ENCODE peak calls at places on chromosomes 16 and 17, in six cellular contexts. Q, Y, J, W, V and A are unnamed samples.

GRCh38 chr17:21042434-21043295 is at the start of gene USP22:
- DNase-seq in Q (no peak), Y (peak), J (peak), W (no peak), V (no peak), A (no peak)

GRCh38 chr16:70364399-70364798 is 17.7 kb downstream of the DDX19A start:
- DNase-seq in Q (no peak), Y (no peak), J (no peak), W (no peak), V (no peak), A (no peak)

GRCh38 chr17:82592751-82593589 is 55.3 kb downstream of the WDR45B start:
- DNase-seq in Q (peak), Y (peak), J (peak), W (peak), V (peak), A (peak)

GRCh38 chr16:70646260-70647241 is at the start of gene IL34:
- DNase-seq in Q (no peak), Y (no peak), J (no peak), W (peak), V (no peak), A (no peak)

GRCh38 chr17:35372846-35373531 is 432 bp downstream of the SLFN11 start:
- DNase-seq in Q (peak), Y (peak), J (peak), W (no peak), V (no peak), A (no peak)

GRCh38 chr16:9050102-9050830 is 41.2 kb upstream of the HAPSTR1 start:
- DNase-seq in Q (no peak), Y (no peak), J (no peak), W (peak), V (peak), A (no peak)

GRCh38 chr16:72442381-72443158 is 270.6 kb upstream of the PMFBP1 start:
- DNase-seq in Q (no peak), Y (no peak), J (no peak), W (peak), V (no peak), A (no peak)

GRCh38 chr17:78672880-78673371 is 95.7 kb upstream of the DNAH17 start:
- DNase-seq in Q (no peak), Y (no peak), J (no peak), W (no peak), V (no peak), A (no peak)

GRCh38 chr17:65078441-65079160 is 22.1 kb upstream of the GNA13 start:
- DNase-seq in Q (no peak), Y (no peak), J (no peak), W (peak), V (no peak), A (no peak)

GRCh38 chr16:30355954-30356308 is 823 bp upstream of the CD2BP2 start:
- DNase-seq in Q (no peak), Y (no peak), J (no peak), W (no peak), V (no peak), A (no peak)

GRCh38 chr17:73349138-73349537 is 37.3 kb upstream of the CDC42EP4 start:
- DNase-seq in Q (no peak), Y (no peak), J (no peak), W (no peak), V (no peak), A (no peak)

GRCh38 chr16:75621170-75621477 is 2.0 kb downstream of the ADAT1 start:
- DNase-seq in Q (no peak), Y (no peak), J (no peak), W (peak), V (peak), A (no peak)

GRCh38 chr16:20987049-20987448 is 86.5 kb downstream of the LYRM1 start:
- DNase-seq in Q (no peak), Y (no peak), J (no peak), W (no peak), V (no peak), A (no peak)

GRCh38 chr16:30525844-30526136 is 576 bp downstream of the ZNF768 start:
- DNase-seq in Q (no peak), Y (no peak), J (no peak), W (no peak), V (no peak), A (no peak)

GRCh38 chr16:71431176-71431575 is 10.7 kb downstream of the TLE7 start:
- DNase-seq in Q (no peak), Y (no peak), J (no peak), W (no peak), V (no peak), A (no peak)

GRCh38 chr16:68283346-68283745 is 19.0 kb downstream of the SLC7A6 start:
- DNase-seq in Q (no peak), Y (no peak), J (no peak), W (no peak), V (no peak), A (no peak)

GRCh38 chr16:4005281-4005680 is 111.0 kb downstream of the ADCY9 start:
- DNase-seq in Q (no peak), Y (no peak), J (no peak), W (no peak), V (no peak), A (no peak)

GRCh38 chr17:82380860-82381702 is 9.5 kb downstream of the UTS2R start:
- DNase-seq in Q (no peak), Y (no peak), J (no peak), W (no peak), V (no peak), A (no peak)

GRCh38 chr17:63740464-63741181 is 976 bp downstream of the STRADA start:
- DNase-seq in Q (no peak), Y (no peak), J (peak), W (peak), V (peak), A (no peak)

GRCh38 chr16:14303654-14304394 is 232.7 kb downstream of the MRTFB start:
- DNase-seq in Q (no peak), Y (no peak), J (peak), W (no peak), V (no peak), A (no peak)

GRCh38 chr17:47239663-47240374 is 13.8 kb upstream of the ITGB3 start:
- DNase-seq in Q (peak), Y (peak), J (peak), W (peak), V (peak), A (peak)

GRCh38 chr16:2531696-2532493 is 687 bp upstream of the CEMP1 start:
- DNase-seq in Q (peak), Y (peak), J (peak), W (peak), V (peak), A (peak)
- TF ChIP-seq CTCF in Q (no peak), Y (no peak), J (no peak), W (no peak), V (no peak), A (no peak)

GRCh38 chr17:19948100-19948943 is 29.3 kb downstream of the AKAP10 start:
- DNase-seq in Q (no peak), Y (no peak), J (no peak), W (peak), V (no peak), A (no peak)
- TF ChIP-seq CTCF in Q (peak), Y (no peak), J (no peak), W (no peak), V (no peak), A (no peak)

DNA sequence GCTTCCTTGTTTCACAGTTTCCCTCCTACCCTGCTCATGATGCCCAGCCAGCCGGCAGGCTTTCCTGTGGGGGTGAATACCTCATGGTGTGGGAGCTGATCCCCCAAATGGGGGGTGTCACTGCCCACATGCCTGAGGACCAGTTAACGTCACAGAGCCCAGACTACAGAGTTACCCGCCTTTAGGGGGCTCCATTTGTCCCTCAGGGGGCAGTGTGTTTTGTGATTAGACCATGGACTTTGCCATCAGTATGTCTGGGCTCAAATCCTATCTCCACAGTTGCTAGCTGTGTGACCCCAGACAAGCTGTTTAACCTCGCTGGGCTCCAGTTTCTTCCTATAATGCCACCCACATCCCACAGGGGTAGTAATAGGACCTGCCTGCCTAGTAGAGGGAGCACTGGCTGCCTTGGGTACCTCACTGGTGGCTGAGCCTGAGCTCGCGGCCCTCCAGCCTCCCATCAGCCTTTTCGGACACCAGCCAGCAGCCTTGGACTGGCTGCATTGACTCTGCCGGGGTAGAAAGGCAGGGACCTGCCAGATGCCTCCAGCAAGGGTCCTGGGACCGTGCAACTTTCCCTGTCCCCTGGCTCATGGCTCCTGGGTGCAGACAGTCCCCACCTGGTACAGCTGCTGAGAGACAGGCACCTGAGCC is 87.5 kb upstream of the GSE1 start:
- DNase-seq in Q (no peak), Y (no peak), J (no peak), W (no peak), V (no peak), A (no peak)
- TF ChIP-seq CTCF in Q (no peak), Y (no peak), J (no peak), W (no peak), V (no peak), A (no peak)

GRCh38 chr17:39704821-39705551 is 5.1 kb downstream of the ERBB2 start:
- DNase-seq in Q (no peak), Y (no peak), J (no peak), W (peak), V (no peak), A (no peak)
- TF ChIP-seq CTCF in Q (peak), Y (no peak), J (peak), W (peak), V (no peak), A (no peak)

GRCh38 chr16:15888072-15888976 is at the start of gene CEP20:
- DNase-seq in Q (peak), Y (peak), J (peak), W (peak), V (peak), A (peak)
- TF ChIP-seq CTCF in Q (peak), Y (peak), J (no peak), W (no peak), V (no peak), A (no peak)

DNA sequence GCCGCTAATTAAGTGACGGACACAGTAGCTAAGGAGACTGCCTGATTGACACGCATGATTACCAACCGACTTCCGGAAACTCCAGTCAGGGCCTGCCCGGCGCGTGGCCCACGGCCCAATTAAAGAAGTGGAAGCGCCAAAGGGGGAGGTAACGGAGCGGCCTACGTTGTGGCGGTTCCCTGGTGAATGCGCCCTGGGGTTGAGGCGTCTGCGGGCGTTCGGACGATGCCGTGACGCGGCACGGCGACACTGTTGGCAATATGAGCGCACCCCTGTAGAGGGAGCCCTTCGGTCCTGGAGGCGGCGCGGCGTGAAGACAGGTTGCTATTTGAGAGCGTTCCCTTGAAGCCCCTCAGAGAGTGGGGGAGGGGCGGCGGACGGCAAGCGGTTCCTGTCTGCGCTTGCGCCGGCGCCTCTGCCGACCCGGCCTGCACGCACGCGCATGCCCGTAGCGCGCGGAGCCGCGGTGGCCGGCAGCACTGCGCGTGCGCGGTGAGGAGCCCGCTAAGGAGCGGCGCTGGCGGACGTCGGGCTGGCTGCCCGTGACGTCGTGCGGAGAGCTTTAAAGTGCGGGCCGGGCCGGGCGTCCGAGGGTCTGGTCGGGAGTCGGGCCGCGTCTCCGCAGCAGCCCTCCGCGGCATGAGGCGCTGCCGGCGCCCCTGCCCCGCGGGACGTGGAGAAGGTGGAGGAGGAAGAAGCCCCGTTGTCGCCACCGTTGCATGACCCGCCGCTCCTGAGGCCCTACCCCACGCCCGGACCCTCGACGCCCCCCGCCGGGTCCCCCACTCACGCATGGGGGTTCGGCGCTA is at the start of gene ALKBH5:
- DNase-seq in Q (peak), Y (peak), J (peak), W (peak), V (peak), A (peak)
- TF ChIP-seq CTCF in Q (peak), Y (peak), J (peak), W (no peak), V (peak), A (no peak)

DNA sequence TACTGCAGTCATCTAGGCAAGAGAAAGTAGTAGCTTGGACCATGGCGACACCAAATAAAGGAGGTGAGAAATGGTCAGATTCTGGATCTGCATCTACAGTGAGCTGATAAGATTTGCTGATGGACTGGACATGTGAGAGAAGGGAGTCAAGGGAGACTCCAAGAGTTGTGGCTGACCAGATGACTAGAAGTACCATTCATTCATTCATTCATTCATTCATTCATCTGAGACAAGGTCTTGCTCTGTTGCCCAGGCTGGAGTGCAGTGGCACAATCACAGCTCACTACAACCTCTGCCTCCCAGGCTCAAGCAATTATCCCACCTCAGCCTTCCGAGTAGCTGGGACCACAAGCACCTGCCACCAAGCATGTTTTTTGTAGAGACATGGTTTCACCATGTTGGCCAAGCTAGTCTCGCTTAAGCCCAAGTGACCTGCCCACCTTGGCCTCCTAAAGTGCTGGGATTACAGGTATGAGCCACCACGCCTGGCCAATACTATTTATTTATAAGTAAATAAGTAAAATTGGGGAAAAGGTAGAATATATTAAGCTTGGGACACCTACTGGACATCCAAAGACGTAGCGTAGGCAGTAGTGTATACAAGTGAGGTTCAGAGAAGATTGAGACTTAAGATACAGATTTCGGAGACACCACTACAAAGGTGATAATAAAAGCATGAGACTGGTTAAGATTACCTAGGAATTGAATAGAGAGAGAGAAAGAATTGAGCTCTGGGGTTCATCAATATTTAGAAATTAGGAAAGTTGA is 15.7 kb upstream of the RNF43 start:
- DNase-seq in Q (no peak), Y (no peak), J (no peak), W (no peak), V (no peak), A (no peak)
- TF ChIP-seq CTCF in Q (no peak), Y (no peak), J (no peak), W (no peak), V (peak), A (no peak)

DNA sequence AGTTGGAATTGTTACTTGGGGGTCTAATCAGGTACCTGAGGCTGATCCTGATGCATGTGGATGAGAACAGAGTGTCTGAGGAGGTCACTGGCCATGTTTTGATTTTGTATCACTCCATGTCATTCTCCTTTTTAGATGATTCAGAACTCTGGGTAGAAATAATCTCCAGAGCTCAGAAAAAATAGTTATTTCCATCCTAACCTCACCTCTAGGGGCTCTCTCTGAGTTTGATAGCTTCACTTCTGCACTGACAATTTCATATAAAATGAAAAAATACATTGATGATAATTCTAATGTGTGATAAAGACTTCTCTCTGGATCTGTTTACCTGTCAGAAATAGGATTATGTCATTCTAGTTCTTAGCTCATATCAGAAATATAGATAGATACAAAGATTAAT is 6.2 kb upstream of the KRT12 start:
- DNase-seq in Q (no peak), Y (no peak), J (no peak), W (no peak), V (no peak), A (no peak)
- TF ChIP-seq CTCF in Q (no peak), Y (no peak), J (no peak), W (no peak), V (peak), A (no peak)

GRCh38 chr16:57756424-57757325 is 21.1 kb downstream of the KATNB1 start:
- DNase-seq in Q (no peak), Y (no peak), J (no peak), W (no peak), V (no peak), A (no peak)
- TF ChIP-seq CTCF in Q (no peak), Y (no peak), J (no peak), W (no peak), V (no peak), A (no peak)

GRCh38 chr17:77450742-77451270 is 310.0 kb downstream of the SEC14L1 start:
- DNase-seq in Q (no peak), Y (no peak), J (no peak), W (no peak), V (no peak), A (no peak)

GRCh38 chr17:77449373-77449907 is 308.7 kb downstream of the SEC14L1 start:
- DNase-seq in Q (no peak), Y (no peak), J (peak), W (no peak), V (no peak), A (no peak)

GRCh38 chr17:77451271-77451893 is 310.6 kb downstream of the SEC14L1 start:
- DNase-seq in Q (peak), Y (peak), J (peak), W (peak), V (no peak), A (no peak)

GRCh38 chr17:77451894-77452852 is 311.4 kb downstream of the SEC14L1 start:
- DNase-seq in Q (peak), Y (no peak), J (peak), W (peak), V (no peak), A (no peak)

DNA sequence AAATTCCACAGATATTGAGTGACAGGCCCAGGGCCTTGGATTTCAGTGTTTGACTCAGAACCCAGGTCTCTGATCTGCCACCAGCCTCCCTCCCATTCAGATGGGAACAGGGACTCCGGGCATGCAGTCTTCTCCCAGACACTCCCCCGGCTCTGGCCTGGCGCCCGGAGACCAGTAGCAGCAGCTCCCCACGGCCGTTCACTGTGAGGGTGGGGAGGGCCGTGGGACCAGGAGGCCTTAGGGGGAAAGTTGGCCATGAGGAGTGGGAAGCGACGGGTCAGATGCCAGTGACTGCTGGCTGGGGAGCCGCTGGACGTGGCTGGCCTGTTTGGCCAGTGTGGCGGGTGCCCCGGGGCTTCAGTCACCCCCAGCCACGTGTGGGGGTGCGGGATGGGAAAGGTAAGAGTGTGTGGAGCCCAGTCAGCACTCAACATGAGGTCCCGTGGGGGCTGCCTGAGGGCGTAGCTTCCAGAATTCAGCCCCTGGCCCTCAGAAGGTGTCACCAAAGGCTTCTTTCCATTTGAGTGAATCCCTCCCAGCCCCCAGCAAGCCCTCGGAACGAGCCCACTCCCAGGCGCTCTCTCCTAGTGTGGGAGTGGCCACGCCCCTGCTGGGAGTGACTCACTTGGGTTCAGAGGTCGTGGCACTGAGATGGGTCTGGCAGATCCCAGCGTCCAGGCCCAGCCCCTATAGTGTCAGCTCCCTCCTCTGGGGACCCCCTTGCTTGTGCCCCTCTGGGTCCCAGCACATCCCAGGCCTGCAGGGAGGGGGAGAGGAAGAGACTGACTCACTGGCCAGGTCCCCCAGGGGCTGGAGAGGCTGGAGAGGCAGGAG is 309.4 kb downstream of the SEC14L1 start:
- DNase-seq in Q (peak), Y (peak), J (peak), W (peak), V (peak), A (no peak)
- TF ChIP-seq CTCF in Q (no peak), Y (no peak), J (no peak), W (no peak), V (no peak), A (no peak)